ENCODE peak calls at places on chromosomes 13 and 19, in four cellular contexts. R is right atrium auricular region, F is breast epithelium, P is tibial nerve. L is an unnamed sample.

GRCh38 chr13:46588019-46588418 is 35.0 kb downstream of the LRCH1 start:
- DNase-seq in R (no peak), F (no peak), P (no peak), L (no peak)

GRCh38 chr19:13974073-13974472 is 21.8 kb downstream of the DCAF15 start:
- DNase-seq in R (no peak), F (no peak), P (no peak), L (no peak)

GRCh38 chr19:4557971-4558941 is 1.2 kb downstream of the SEMA6B start:
- DNase-seq in R (no peak), F (no peak), P (no peak), L (no peak)

GRCh38 chr13:52130641-52131040 is 1.8 kb upstream of the NEK5 start:
- DNase-seq in R (no peak), F (no peak), P (no peak), L (no peak)

GRCh38 chr13:30906411-30906990 is 430 bp downstream of the MEDAG start:
- DNase-seq in R (no peak), F (no peak), P (no peak), L (no peak)

GRCh38 chr19:16035601-16036297 is 40.5 kb upstream of the TPM4 start:
- DNase-seq in R (no peak), F (peak; percentile 48), P (no peak), L (no peak)

GRCh38 chr19:28436320-28436719 is 776.6 kb downstream of the UQCRFS1 start:
- DNase-seq in R (no peak), F (no peak), P (no peak), L (no peak)

GRCh38 chr19:8641908-8642547 is 11.6 kb downstream of the NFILZ start:
- DNase-seq in R (no peak), F (no peak), P (peak; percentile 24), L (no peak)

GRCh38 chr19:13817615-13818371 is 22.6 kb downstream of the ZSWIM4 start:
- DNase-seq in R (no peak), F (no peak), P (no peak), L (no peak)

GRCh38 chr19:5356918-5357317 is 16.3 kb upstream of the PTPRS start:
- DNase-seq in R (no peak), F (no peak), P (no peak), L (no peak)

GRCh38 chr19:8214802-8215201 is 5.6 kb downstream of the CERS4 start:
- DNase-seq in R (no peak), F (no peak), P (no peak), L (no peak)

GRCh38 chr13:47499358-47500150 is 501.5 kb downstream of the SUCLA2 start:
- DNase-seq in R (no peak), F (no peak), P (no peak), L (no peak)

GRCh38 chr19:11111117-11111770 is 22.0 kb downstream of the LDLR start:
- DNase-seq in R (no peak), F (no peak), P (no peak), L (no peak)

GRCh38 chr19:3474015-3474414 is 6.3 kb downstream of the SMIM24 start:
- DNase-seq in R (no peak), F (no peak), P (no peak), L (no peak)

GRCh38 chr19:12913011-12913561 is 6.0 kb downstream of the SYCE2 start:
- DNase-seq in R (peak; percentile 77), F (peak; percentile 90), P (peak; percentile 63), L (peak; percentile 69)

GRCh38 chr19:4536798-4537197 is 1.8 kb upstream of the PLIN5 start:
- DNase-seq in R (no peak), F (no peak), P (no peak), L (no peak)

GRCh38 chr13:45207319-45207718 is 6.5 kb upstream of the KCTD4 start:
- DNase-seq in R (no peak), F (no peak), P (no peak), L (no peak)

GRCh38 chr19:46963093-46963734 is 56.4 kb upstream of the NPAS1 start:
- DNase-seq in R (no peak), F (no peak), P (no peak), L (no peak)

GRCh38 chr19:50720921-50721291 is 1.3 kb upstream of the SHANK1 start:
- DNase-seq in R (no peak), F (no peak), P (no peak), L (no peak)

GRCh38 chr19:12638611-12639182 is 27.8 kb downstream of the MAN2B1 start:
- DNase-seq in R (no peak), F (no peak), P (no peak), L (no peak)

GRCh38 chr19:4343845-4344713 is 717 bp downstream of the MPND start:
- DNase-seq in R (no peak), F (no peak), P (no peak), L (no peak)

GRCh38 chr19:19275166-19275565 is 2.1 kb upstream of the TM6SF2 start:
- DNase-seq in R (no peak), F (no peak), P (no peak), L (no peak)

GRCh38 chr13:51793570-51794273 is 10.2 kb downstream of the DHRS12 start:
- DNase-seq in R (no peak), F (no peak), P (no peak), L (peak; percentile 52)

GRCh38 chr19:29936409-29936808 is 5.6 kb upstream of the URI1 start:
- DNase-seq in R (no peak), F (no peak), P (no peak), L (no peak)

GRCh38 chr13:111423168-111423785 is 102.8 kb downstream of the TEX29 start:
- DNase-seq in R (no peak), F (no peak), P (no peak), L (no peak)

DNA sequence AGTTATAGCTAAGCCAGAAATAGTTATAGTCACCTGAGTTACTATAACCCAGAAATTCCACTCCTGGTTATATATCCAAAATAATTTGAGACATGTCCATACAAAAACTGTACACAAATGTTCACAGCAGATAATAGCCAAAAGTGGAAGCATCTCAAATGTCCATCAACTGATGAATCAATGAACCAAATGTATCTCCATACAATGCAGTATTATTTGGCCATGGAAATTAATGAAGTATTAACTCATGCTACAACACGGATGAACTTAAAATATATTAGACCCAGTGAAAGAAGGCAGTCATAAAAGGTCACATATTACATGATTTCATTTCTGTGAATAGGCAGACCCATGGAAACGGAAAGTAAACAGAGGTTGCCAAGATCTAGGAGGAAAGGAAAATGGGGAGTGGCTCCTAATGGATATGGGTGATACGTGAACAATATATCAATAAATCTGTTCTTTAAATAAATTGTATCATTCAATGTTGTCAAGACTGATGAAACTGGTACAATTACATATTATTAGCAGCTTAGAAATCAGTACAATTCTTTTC is 46.9 kb upstream of the DIAPH3 start:
- DNase-seq in R (no peak), F (no peak), P (no peak), L (no peak)
- H3K27ac ChIP-seq in R (no peak overlapping the region), F (no peak overlapping the region), P (no peak overlapping the region), L (no peak overlapping the region)

GRCh38 chr13:113801289-113801961 is 42.4 kb downstream of the TMEM255B start:
- DNase-seq in R (no peak), F (no peak), P (no peak), L (no peak)
- H3K27ac ChIP-seq in R (no peak overlapping the region), F (no peak overlapping the region), P (no peak overlapping the region), L (no peak overlapping the region)

DNA sequence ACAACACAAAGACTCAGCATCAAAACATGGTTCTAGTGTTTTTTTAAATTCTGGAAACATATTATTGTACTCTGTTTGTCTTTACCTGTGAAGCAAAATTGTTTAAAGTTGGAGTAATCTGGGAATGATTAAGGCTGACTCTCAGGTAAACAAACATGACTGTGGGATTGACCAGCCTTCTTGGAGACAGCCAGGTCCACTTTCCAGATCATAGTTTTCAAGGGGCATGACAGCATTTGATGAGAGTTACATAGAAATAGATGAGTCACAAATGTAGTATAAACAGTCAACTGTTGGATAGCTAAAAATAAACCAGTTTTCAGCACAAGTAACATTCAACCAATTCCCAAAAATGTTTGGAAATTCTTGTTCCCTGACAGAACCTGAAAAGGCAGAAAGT is 1680.9 kb downstream of the OLFM4 start:
- DNase-seq in R (no peak), F (no peak), P (no peak), L (no peak)
- H3K27ac ChIP-seq in R (no peak overlapping the region), F (no peak overlapping the region), P (no peak overlapping the region), L (no peak overlapping the region)

DNA sequence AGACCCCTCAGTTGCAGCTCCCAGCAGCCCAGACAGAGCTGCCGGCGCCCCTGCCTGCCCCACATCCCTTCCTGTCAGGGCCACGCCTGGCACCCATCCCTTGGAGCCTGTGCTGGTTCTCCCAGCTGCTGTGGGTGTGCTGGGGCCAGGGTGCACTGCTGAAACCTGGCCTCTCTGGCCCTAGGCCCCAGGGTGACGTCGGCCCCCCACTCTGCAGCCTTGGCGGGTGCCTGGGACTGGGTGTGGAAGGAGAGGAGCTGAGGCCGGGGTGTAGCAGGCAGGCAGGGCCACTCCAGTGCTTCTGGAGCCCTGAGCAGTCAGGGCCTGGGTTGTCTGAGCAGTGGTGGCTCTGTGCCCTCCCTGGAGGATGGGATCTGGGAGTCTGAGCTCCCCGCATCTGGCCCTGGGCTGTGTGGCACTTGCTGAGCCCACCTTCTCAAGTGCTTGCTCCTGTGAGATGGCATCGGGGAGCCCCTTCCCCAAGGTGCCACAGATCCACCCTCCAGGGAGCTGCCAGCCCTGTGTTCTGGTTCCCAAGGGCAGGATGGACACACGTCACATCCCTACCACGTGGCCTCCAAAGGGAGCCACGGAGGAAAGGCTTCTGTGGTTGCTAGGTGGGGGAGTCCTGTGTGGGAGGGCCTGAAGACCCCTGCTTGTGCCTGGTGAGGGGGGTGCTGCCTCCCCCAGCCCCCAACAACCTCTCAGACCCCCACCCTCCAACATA is 5.2 kb downstream of the PLEKHJ1 start:
- DNase-seq in R (no peak), F (no peak), P (no peak), L (no peak)
- H3K27ac ChIP-seq in R (peak overlapping the region; percentile 22), F (no peak overlapping the region), P (peak overlapping the region; percentile 3), L (no peak overlapping the region)